ENCODE peak calls at places on chromosomes 5 and 9, in ten cellular contexts. One of them, this sample, is unnamed.

GRCh38 chr5:63553069-63553468 is 409.2 kb downstream of the HTR1A start:
- DNase-seq in T-helper 22 cell: no peak
- DNase-seq in stimulated activated CD4-positive, alpha-beta T cell treated with anti-CD3 and anti-CD28 coated beads, Interleukin-12 subunit alpha, Interleukin-12 subunit beta, amount 100 ng/mL, for 4 hours: no peak
- DNase-seq in NCI-H1105: no peak
- DNase-seq in Right ventricle myocardium superior: no peak
- DNase-seq in activated CD4-positive, alpha-beta T cell treated with anti-CD3 and anti-CD28 coated beads, Interleukin-2, amount 50 U/mL, for 1 hour: no peak
- DNase-seq in ascending aorta: no peak
- DNase-seq in activated T-cell treated with anti-CD3 and anti-CD28 coated beads, Interleukin-2, amount 50 U/mL, for 24 hours: no peak
- DNase-seq in M059J: no peak
- DNase-seq in T-helper 17 cell: no peak
- DNase-seq in this sample: no peak

GRCh38 chr5:59725393-59725768 is 168.1 kb downstream of the PDE4D start:
- DNase-seq in T-helper 22 cell: no peak
- DNase-seq in stimulated activated CD4-positive, alpha-beta T cell treated with anti-CD3 and anti-CD28 coated beads, Interleukin-12 subunit alpha, Interleukin-12 subunit beta, amount 100 ng/mL, for 4 hours: no peak
- DNase-seq in NCI-H1105: no peak
- DNase-seq in Right ventricle myocardium superior: no peak
- DNase-seq in activated CD4-positive, alpha-beta T cell treated with anti-CD3 and anti-CD28 coated beads, Interleukin-2, amount 50 U/mL, for 1 hour: no peak
- DNase-seq in ascending aorta: no peak
- DNase-seq in activated T-cell treated with anti-CD3 and anti-CD28 coated beads, Interleukin-2, amount 50 U/mL, for 24 hours: no peak
- DNase-seq in M059J: peak; percentile 27
- DNase-seq in T-helper 17 cell: no peak
- DNase-seq in this sample: no peak

GRCh38 chr9:135916998-135917397 is 9.7 kb upstream of the CAMSAP1 start:
- DNase-seq in T-helper 22 cell: no peak
- DNase-seq in stimulated activated CD4-positive, alpha-beta T cell treated with anti-CD3 and anti-CD28 coated beads, Interleukin-12 subunit alpha, Interleukin-12 subunit beta, amount 100 ng/mL, for 4 hours: no peak
- DNase-seq in NCI-H1105: no peak
- DNase-seq in Right ventricle myocardium superior: no peak
- DNase-seq in activated CD4-positive, alpha-beta T cell treated with anti-CD3 and anti-CD28 coated beads, Interleukin-2, amount 50 U/mL, for 1 hour: no peak
- DNase-seq in ascending aorta: no peak
- DNase-seq in activated T-cell treated with anti-CD3 and anti-CD28 coated beads, Interleukin-2, amount 50 U/mL, for 24 hours: no peak
- DNase-seq in M059J: no peak
- DNase-seq in T-helper 17 cell: no peak
- DNase-seq in this sample: no peak

GRCh38 chr5:35202319-35203111 is 27.8 kb downstream of the PRLR start:
- DNase-seq in T-helper 22 cell: no peak
- DNase-seq in stimulated activated CD4-positive, alpha-beta T cell treated with anti-CD3 and anti-CD28 coated beads, Interleukin-12 subunit alpha, Interleukin-12 subunit beta, amount 100 ng/mL, for 4 hours: peak; percentile 28
- DNase-seq in NCI-H1105: no peak
- DNase-seq in Right ventricle myocardium superior: peak; percentile 50
- DNase-seq in activated CD4-positive, alpha-beta T cell treated with anti-CD3 and anti-CD28 coated beads, Interleukin-2, amount 50 U/mL, for 1 hour: peak; percentile 11
- DNase-seq in ascending aorta: no peak
- DNase-seq in activated T-cell treated with anti-CD3 and anti-CD28 coated beads, Interleukin-2, amount 50 U/mL, for 24 hours: peak; percentile 42
- DNase-seq in M059J: peak; percentile 81
- DNase-seq in T-helper 17 cell: no peak
- DNase-seq in this sample: no peak

GRCh38 chr9:91817493-91818225 is 132.4 kb downstream of the ROR2 start:
- DNase-seq in T-helper 22 cell: no peak
- DNase-seq in stimulated activated CD4-positive, alpha-beta T cell treated with anti-CD3 and anti-CD28 coated beads, Interleukin-12 subunit alpha, Interleukin-12 subunit beta, amount 100 ng/mL, for 4 hours: no peak
- DNase-seq in NCI-H1105: no peak
- DNase-seq in Right ventricle myocardium superior: no peak
- DNase-seq in activated CD4-positive, alpha-beta T cell treated with anti-CD3 and anti-CD28 coated beads, Interleukin-2, amount 50 U/mL, for 1 hour: no peak
- DNase-seq in ascending aorta: no peak
- DNase-seq in activated T-cell treated with anti-CD3 and anti-CD28 coated beads, Interleukin-2, amount 50 U/mL, for 24 hours: no peak
- DNase-seq in M059J: peak; percentile 63
- DNase-seq in T-helper 17 cell: no peak
- DNase-seq in this sample: no peak

GRCh38 chr5:38680094-38680765 is 123.8 kb upstream of the LIFR start:
- DNase-seq in T-helper 22 cell: no peak
- DNase-seq in stimulated activated CD4-positive, alpha-beta T cell treated with anti-CD3 and anti-CD28 coated beads, Interleukin-12 subunit alpha, Interleukin-12 subunit beta, amount 100 ng/mL, for 4 hours: no peak
- DNase-seq in NCI-H1105: no peak
- DNase-seq in Right ventricle myocardium superior: no peak
- DNase-seq in activated CD4-positive, alpha-beta T cell treated with anti-CD3 and anti-CD28 coated beads, Interleukin-2, amount 50 U/mL, for 1 hour: no peak
- DNase-seq in ascending aorta: no peak
- DNase-seq in activated T-cell treated with anti-CD3 and anti-CD28 coated beads, Interleukin-2, amount 50 U/mL, for 24 hours: no peak
- DNase-seq in M059J: no peak
- DNase-seq in T-helper 17 cell: no peak
- DNase-seq in this sample: no peak

GRCh38 chr5:160649304-160649703 is 202.7 kb downstream of the ATP10B start:
- DNase-seq in T-helper 22 cell: no peak
- DNase-seq in stimulated activated CD4-positive, alpha-beta T cell treated with anti-CD3 and anti-CD28 coated beads, Interleukin-12 subunit alpha, Interleukin-12 subunit beta, amount 100 ng/mL, for 4 hours: no peak
- DNase-seq in NCI-H1105: no peak
- DNase-seq in Right ventricle myocardium superior: no peak
- DNase-seq in activated CD4-positive, alpha-beta T cell treated with anti-CD3 and anti-CD28 coated beads, Interleukin-2, amount 50 U/mL, for 1 hour: no peak
- DNase-seq in ascending aorta: no peak
- DNase-seq in activated T-cell treated with anti-CD3 and anti-CD28 coated beads, Interleukin-2, amount 50 U/mL, for 24 hours: no peak
- DNase-seq in M059J: no peak
- DNase-seq in T-helper 17 cell: no peak
- DNase-seq in this sample: no peak

GRCh38 chr5:51810592-51810991 is 427.3 kb downstream of the ISL1 start:
- DNase-seq in T-helper 22 cell: no peak
- DNase-seq in stimulated activated CD4-positive, alpha-beta T cell treated with anti-CD3 and anti-CD28 coated beads, Interleukin-12 subunit alpha, Interleukin-12 subunit beta, amount 100 ng/mL, for 4 hours: no peak
- DNase-seq in NCI-H1105: no peak
- DNase-seq in Right ventricle myocardium superior: no peak
- DNase-seq in activated CD4-positive, alpha-beta T cell treated with anti-CD3 and anti-CD28 coated beads, Interleukin-2, amount 50 U/mL, for 1 hour: no peak
- DNase-seq in ascending aorta: no peak
- DNase-seq in activated T-cell treated with anti-CD3 and anti-CD28 coated beads, Interleukin-2, amount 50 U/mL, for 24 hours: no peak
- DNase-seq in M059J: peak; percentile 7
- DNase-seq in T-helper 17 cell: no peak
- DNase-seq in this sample: no peak

GRCh38 chr5:170313344-170313743 is 15.8 kb upstream of the LCP2 start:
- DNase-seq in T-helper 22 cell: peak; percentile 19
- DNase-seq in stimulated activated CD4-positive, alpha-beta T cell treated with anti-CD3 and anti-CD28 coated beads, Interleukin-12 subunit alpha, Interleukin-12 subunit beta, amount 100 ng/mL, for 4 hours: no peak
- DNase-seq in NCI-H1105: no peak
- DNase-seq in Right ventricle myocardium superior: no peak
- DNase-seq in activated CD4-positive, alpha-beta T cell treated with anti-CD3 and anti-CD28 coated beads, Interleukin-2, amount 50 U/mL, for 1 hour: no peak
- DNase-seq in ascending aorta: no peak
- DNase-seq in activated T-cell treated with anti-CD3 and anti-CD28 coated beads, Interleukin-2, amount 50 U/mL, for 24 hours: no peak
- DNase-seq in M059J: no peak
- DNase-seq in T-helper 17 cell: no peak
- DNase-seq in this sample: no peak

GRCh38 chr9:75967556-75967955 is 77.1 kb downstream of the PCSK5 start:
- DNase-seq in T-helper 22 cell: no peak
- DNase-seq in stimulated activated CD4-positive, alpha-beta T cell treated with anti-CD3 and anti-CD28 coated beads, Interleukin-12 subunit alpha, Interleukin-12 subunit beta, amount 100 ng/mL, for 4 hours: no peak
- DNase-seq in NCI-H1105: no peak
- DNase-seq in Right ventricle myocardium superior: no peak
- DNase-seq in activated CD4-positive, alpha-beta T cell treated with anti-CD3 and anti-CD28 coated beads, Interleukin-2, amount 50 U/mL, for 1 hour: no peak
- DNase-seq in ascending aorta: no peak
- DNase-seq in activated T-cell treated with anti-CD3 and anti-CD28 coated beads, Interleukin-2, amount 50 U/mL, for 24 hours: no peak
- DNase-seq in M059J: no peak
- DNase-seq in T-helper 17 cell: no peak
- DNase-seq in this sample: no peak

GRCh38 chr9:121577201-121577600 is 74.2 kb upstream of the DAB2IP start:
- DNase-seq in T-helper 22 cell: no peak
- DNase-seq in stimulated activated CD4-positive, alpha-beta T cell treated with anti-CD3 and anti-CD28 coated beads, Interleukin-12 subunit alpha, Interleukin-12 subunit beta, amount 100 ng/mL, for 4 hours: no peak
- DNase-seq in NCI-H1105: no peak
- DNase-seq in Right ventricle myocardium superior: no peak
- DNase-seq in activated CD4-positive, alpha-beta T cell treated with anti-CD3 and anti-CD28 coated beads, Interleukin-2, amount 50 U/mL, for 1 hour: no peak
- DNase-seq in ascending aorta: no peak
- DNase-seq in activated T-cell treated with anti-CD3 and anti-CD28 coated beads, Interleukin-2, amount 50 U/mL, for 24 hours: no peak
- DNase-seq in M059J: no peak
- DNase-seq in T-helper 17 cell: no peak
- DNase-seq in this sample: no peak